ENCODE peak calls at places on chromosomes 5 and 9, in eight cellular contexts. H is stimulated activated CD4-positive, alpha-beta T cell treated with anti-CD3 and anti-CD28 coated beads, Interleukin-12 subunit alpha, Interleukin-12 subunit beta, amount 100 ng/mL, for 48 hours; G is NCI-H345; B is frontal cortex; U is Right ventricle myocardium superior; O is BJ; Q is islet precursor cell; E is stimulated activated CD8-positive, alpha-beta memory T cell treated with anti-CD3 and anti-CD28 coated beads, Interleukin-15, amount 100 ng/mL, for 24 hours. K is an unnamed sample.

GRCh38 chr5:176829320-176829719 is 19.0 kb downstream of the UNC5A start:
- DNase-seq in U (no peak), B (no peak), E (no peak), Q (no peak), O (no peak), H (no peak), G (no peak), K (no peak)

GRCh38 chr9:928363-929042 is 48.0 kb upstream of the DMRT3 start:
- DNase-seq in E (no peak), U (no peak), G (no peak), H (no peak), Q (peak), B (no peak), O (no peak), K (no peak)

GRCh38 chr9:4805519-4805918 is 12.8 kb downstream of the RCL1 start:
- DNase-seq in G (no peak), O (no peak), B (no peak), H (no peak), Q (no peak), U (no peak), E (no peak), K (no peak)

GRCh38 chr5:113151641-113152040 is 175.0 kb downstream of the DCP2 start:
- DNase-seq in B (no peak), Q (no peak), G (no peak), E (no peak), U (no peak), H (no peak), O (no peak), K (no peak)

GRCh38 chr9:2053883-2054845 is 39.0 kb downstream of the SMARCA2 start:
- DNase-seq in E (no peak), Q (peak), H (peak), U (no peak), G (no peak), B (no peak), O (peak), K (no peak)

GRCh38 chr5:125043781-125044391 is 297.4 kb upstream of the ZNF608 start:
- DNase-seq in O (no peak), H (no peak), G (peak), U (peak), B (peak), Q (no peak), E (no peak), K (no peak)

GRCh38 chr5:172855597-172856292 is 21.7 kb downstream of the ERGIC1 start:
- DNase-seq in G (no peak), B (no peak), U (peak), Q (no peak), O (no peak), E (no peak), H (no peak), K (no peak)

GRCh38 chr5:172644229-172644628 is 3.2 kb downstream of the NEURL1B start:
- DNase-seq in B (no peak), H (no peak), O (no peak), E (no peak), Q (no peak), U (no peak), G (no peak), K (no peak)

GRCh38 chr5:16995372-16995771 is 59.3 kb upstream of the MYO10 start:
- DNase-seq in H (no peak), O (no peak), Q (no peak), E (no peak), U (no peak), B (no peak), G (no peak), K (no peak)

GRCh38 chr5:133407277-133407632 is 205.1 kb downstream of the FSTL4 start:
- DNase-seq in E (no peak), U (no peak), O (no peak), G (no peak), Q (peak), H (no peak), B (no peak), K (no peak)

GRCh38 chr9:131273791-131274673 is 2.3 kb downstream of the FAM78A start:
- DNase-seq in E (no peak), H (no peak), Q (peak), O (no peak), B (no peak), U (peak), G (no peak), K (no peak)

GRCh38 chr9:89007568-89007967 is 16.3 kb downstream of the S1PR3 start:
- DNase-seq in O (no peak), Q (no peak), G (no peak), H (no peak), U (no peak), E (no peak), B (no peak), K (no peak)

GRCh38 chr9:120951960-120952630 is 25.5 kb upstream of the TRAF1 start:
- DNase-seq in B (no peak), Q (no peak), G (no peak), E (no peak), H (no peak), U (no peak), O (no peak), K (no peak)

GRCh38 chr5:160486573-160486972 is 64.9 kb downstream of the PTTG1 start:
- DNase-seq in U (no peak), H (no peak), O (no peak), Q (no peak), E (no peak), B (no peak), G (no peak), K (no peak)

GRCh38 chr9:120931278-120932085 is 4.9 kb upstream of the TRAF1 start:
- DNase-seq in G (no peak), B (no peak), H (peak), E (no peak), Q (peak), O (no peak), U (no peak), K (no peak)

GRCh38 chr5:57324159-57324558 is 150.3 kb downstream of the GPBP1 start:
- DNase-seq in O (no peak), Q (no peak), E (no peak), U (no peak), G (no peak), B (no peak), H (no peak), K (no peak)

GRCh38 chr9:36317766-36318165 is 59.5 kb upstream of the GNE start:
- DNase-seq in G (no peak), B (no peak), U (peak), Q (no peak), E (no peak), O (no peak), H (no peak), K (no peak)

GRCh38 chr9:93218161-93218560 is 34.2 kb downstream of the WNK2 start:
- DNase-seq in B (no peak), G (no peak), E (no peak), U (peak), O (no peak), H (no peak), Q (no peak), K (no peak)

GRCh38 chr5:96492654-96493053 is 59.6 kb upstream of the PCSK1 start:
- DNase-seq in E (no peak), O (peak), H (no peak), Q (no peak), B (no peak), G (no peak), U (no peak), K (no peak)

GRCh38 chr9:112012026-112012902 is 115.7 kb downstream of the UGCG start:
- DNase-seq in E (no peak), B (peak), U (peak), Q (peak), G (no peak), O (peak), H (no peak), K (no peak)

GRCh38 chr9:121945849-121946248 is 147.3 kb downstream of the TTLL11 start:
- DNase-seq in E (no peak), O (no peak), H (no peak), B (no peak), Q (no peak), G (no peak), U (no peak), K (no peak)

GRCh38 chr9:35756743-35757526 is 2.9 kb upstream of the MSMP start:
- DNase-seq in O (no peak), B (peak), E (peak), Q (peak), G (peak), U (peak), H (peak), K (peak)

GRCh38 chr5:180466316-180466715 is 27.9 kb upstream of the CNOT6 start:
- DNase-seq in O (no peak), Q (no peak), B (no peak), E (no peak), G (no peak), U (no peak), H (no peak), K (no peak)

GRCh38 chr5:150783422-150783928 is 4.9 kb downstream of the SMIM3 start:
- DNase-seq in Q (peak), B (peak), O (peak), U (no peak), G (peak), H (peak), E (no peak), K (no peak)

GRCh38 chr9:137040568-137040967 is 5.4 kb downstream of the NPDC1 start:
- DNase-seq in U (no peak), O (no peak), H (no peak), B (no peak), Q (no peak), G (no peak), E (no peak), K (no peak)

GRCh38 chr5:173742432-173742816 is 126.0 kb upstream of the BOD1 start:
- DNase-seq in G (no peak), Q (no peak), U (no peak), H (no peak), E (no peak), O (no peak), B (no peak), K (no peak)

GRCh38 chr5:161544350-161544765 is 2.2 kb downstream of the GABRB2 start:
- DNase-seq in Q (peak), E (no peak), H (no peak), O (no peak), G (peak), B (no peak), U (peak), K (no peak)

GRCh38 chr9:749712-750111 is 91.8 kb upstream of the DMRT1 start:
- DNase-seq in B (no peak), E (no peak), Q (no peak), H (no peak), U (no peak), O (no peak), G (no peak), K (no peak)

GRCh38 chr9:20403346-20403745 is 219.0 kb downstream of the MLLT3 start:
- DNase-seq in Q (no peak), U (no peak), O (no peak), G (no peak), B (no peak), E (no peak), H (no peak), K (no peak)

GRCh38 chr9:72984150-72984947 is 31.5 kb upstream of the ALDH1A1 start:
- DNase-seq in O (no peak), H (no peak), B (no peak), Q (no peak), U (no peak), E (no peak), G (no peak), K (no peak)

GRCh38 chr9:98010450-98010849 is 27.3 kb downstream of the ANP32B start:
- DNase-seq in E (no peak), Q (peak), H (no peak), B (no peak), U (no peak), O (no peak), G (peak), K (peak)

GRCh38 chr5:154972476-154973080 is 31.7 kb downstream of the MRPL22 start:
- DNase-seq in Q (peak), E (no peak), H (no peak), G (peak), B (peak), U (no peak), O (no peak), K (no peak)

GRCh38 chr5:110738503-110738811 is 350 bp upstream of the SLC25A46 start:
- DNase-seq in B (no peak), Q (no peak), G (no peak), H (peak), E (peak), O (no peak), U (no peak), K (no peak)

GRCh38 chr9:108290839-108291585 is 564.8 kb downstream of the ACTL7B start:
- DNase-seq in E (no peak), G (no peak), U (no peak), B (no peak), H (no peak), O (no peak), Q (peak), K (no peak)

GRCh38 chr9:98450486-98450885 is 195.0 kb upstream of the TBC1D2 start:
- DNase-seq in H (no peak), Q (no peak), B (no peak), G (no peak), U (no peak), E (no peak), O (peak), K (no peak)

GRCh38 chr9:38744484-38744883 is 24.6 kb upstream of the FAM240B start:
- DNase-seq in H (no peak), U (no peak), Q (no peak), O (no peak), B (no peak), E (no peak), G (no peak), K (no peak)

K was measured in NCI-H2107.